ENCODE peak calls at places on chromosome 1, in seven cellular contexts. One of them, this sample, is unnamed.

GRCh38 chr1:221868894-221869293 is 127.0 kb upstream of the DUSP10 start:
- DNase-seq in neural progenitor cell: no peak
- DNase-seq in heart left ventricle: no peak
- DNase-seq in stomach: no peak
- DNase-seq in right lobe of liver: no peak
- DNase-seq in CD8-positive, alpha-beta memory T cell: no peak
- DNase-seq in GM12878: no peak
- DNase-seq in this sample: no peak

GRCh38 chr1:87399264-87399663 is 70.6 kb downstream of the LMO4 start:
- DNase-seq in neural progenitor cell: no peak
- DNase-seq in heart left ventricle: no peak
- DNase-seq in stomach: no peak
- DNase-seq in right lobe of liver: no peak
- DNase-seq in CD8-positive, alpha-beta memory T cell: no peak
- DNase-seq in GM12878: no peak
- DNase-seq in this sample: no peak

GRCh38 chr1:92094595-92094994 is 14.4 kb downstream of the BTBD8 start:
- DNase-seq in neural progenitor cell: no peak
- DNase-seq in heart left ventricle: no peak
- DNase-seq in stomach: no peak
- DNase-seq in right lobe of liver: no peak
- DNase-seq in CD8-positive, alpha-beta memory T cell: no peak
- DNase-seq in GM12878: no peak
- DNase-seq in this sample: no peak

GRCh38 chr1:22791736-22792325 is 81.2 kb downstream of the EPHB2 start:
- DNase-seq in neural progenitor cell: no peak
- DNase-seq in heart left ventricle: no peak
- DNase-seq in stomach: no peak
- DNase-seq in right lobe of liver: no peak
- DNase-seq in CD8-positive, alpha-beta memory T cell: no peak
- DNase-seq in GM12878: no peak
- DNase-seq in this sample: no peak

GRCh38 chr1:27668808-27669723 is 2.9 kb downstream of the IFI6 start:
- DNase-seq in neural progenitor cell: peak; percentile 78
- DNase-seq in heart left ventricle: peak; percentile 71
- DNase-seq in stomach: peak; percentile 86
- DNase-seq in right lobe of liver: peak; percentile 79
- DNase-seq in CD8-positive, alpha-beta memory T cell: peak; percentile 74
- DNase-seq in GM12878: no peak
- DNase-seq in this sample: peak; percentile 92

GRCh38 chr1:240888039-240888786 is 276.3 kb upstream of the GREM2 start:
- DNase-seq in neural progenitor cell: peak; percentile 65
- DNase-seq in heart left ventricle: no peak
- DNase-seq in stomach: peak; percentile 57
- DNase-seq in right lobe of liver: peak; percentile 35
- DNase-seq in CD8-positive, alpha-beta memory T cell: no peak
- DNase-seq in GM12878: no peak
- DNase-seq in this sample: no peak

GRCh38 chr1:108050134-108050533 is 85.2 kb upstream of the VAV3 start:
- DNase-seq in neural progenitor cell: no peak
- DNase-seq in heart left ventricle: peak; percentile 51
- DNase-seq in stomach: no peak
- DNase-seq in right lobe of liver: no peak
- DNase-seq in CD8-positive, alpha-beta memory T cell: no peak
- DNase-seq in GM12878: no peak
- DNase-seq in this sample: peak; percentile 66

GRCh38 chr1:234602334-234603220 is 7.4 kb downstream of the IRF2BP2 start:
- DNase-seq in neural progenitor cell: no peak
- DNase-seq in heart left ventricle: no peak
- DNase-seq in stomach: peak; percentile 43
- DNase-seq in right lobe of liver: no peak
- DNase-seq in CD8-positive, alpha-beta memory T cell: no peak
- DNase-seq in GM12878: no peak
- DNase-seq in this sample: no peak

GRCh38 chr1:204445860-204446412 is 34.3 kb upstream of the PPP1R15B start:
- DNase-seq in neural progenitor cell: peak; percentile 71
- DNase-seq in heart left ventricle: no peak
- DNase-seq in stomach: peak; percentile 64
- DNase-seq in right lobe of liver: no peak
- DNase-seq in CD8-positive, alpha-beta memory T cell: peak; percentile 21
- DNase-seq in GM12878: no peak
- DNase-seq in this sample: peak; percentile 75

GRCh38 chr1:55793856-55794255 is 578.7 kb upstream of the USP24 start:
- DNase-seq in neural progenitor cell: no peak
- DNase-seq in heart left ventricle: no peak
- DNase-seq in stomach: no peak
- DNase-seq in right lobe of liver: no peak
- DNase-seq in CD8-positive, alpha-beta memory T cell: no peak
- DNase-seq in GM12878: no peak
- DNase-seq in this sample: no peak

GRCh38 chr1:59926381-59927243 is at the start of gene CYP2J2:
- DNase-seq in neural progenitor cell: peak; percentile 65
- DNase-seq in heart left ventricle: peak; percentile 86
- DNase-seq in stomach: peak; percentile 70
- DNase-seq in right lobe of liver: peak; percentile 85
- DNase-seq in CD8-positive, alpha-beta memory T cell: no peak
- DNase-seq in GM12878: peak; percentile 4
- DNase-seq in this sample: peak; percentile 81

GRCh38 chr1:192977089-192977706 is 82.0 kb downstream of the UCHL5 start:
- DNase-seq in neural progenitor cell: no peak
- DNase-seq in heart left ventricle: no peak
- DNase-seq in stomach: no peak
- DNase-seq in right lobe of liver: no peak
- DNase-seq in CD8-positive, alpha-beta memory T cell: no peak
- DNase-seq in GM12878: no peak
- DNase-seq in this sample: no peak

GRCh38 chr1:153518562-153518961 is 17.2 kb downstream of the S100A6 start:
- DNase-seq in neural progenitor cell: no peak
- DNase-seq in heart left ventricle: no peak
- DNase-seq in stomach: no peak
- DNase-seq in right lobe of liver: no peak
- DNase-seq in CD8-positive, alpha-beta memory T cell: no peak
- DNase-seq in GM12878: no peak
- DNase-seq in this sample: no peak

GRCh38 chr1:67713071-67713806 is 28.2 kb downstream of the GADD45A start:
- DNase-seq in neural progenitor cell: no peak
- DNase-seq in heart left ventricle: no peak
- DNase-seq in stomach: peak; percentile 64
- DNase-seq in right lobe of liver: no peak
- DNase-seq in CD8-positive, alpha-beta memory T cell: no peak
- DNase-seq in GM12878: no peak
- DNase-seq in this sample: no peak

GRCh38 chr1:154351363-154352068 is 26.2 kb downstream of the ATP8B2 start:
- DNase-seq in neural progenitor cell: no peak
- DNase-seq in heart left ventricle: no peak
- DNase-seq in stomach: peak; percentile 72
- DNase-seq in right lobe of liver: peak; percentile 51
- DNase-seq in CD8-positive, alpha-beta memory T cell: no peak
- DNase-seq in GM12878: no peak
- DNase-seq in this sample: no peak

GRCh38 chr1:12435639-12436344 is 182.2 kb downstream of the DHRS3 start:
- DNase-seq in neural progenitor cell: no peak
- DNase-seq in heart left ventricle: no peak
- DNase-seq in stomach: no peak
- DNase-seq in right lobe of liver: no peak
- DNase-seq in CD8-positive, alpha-beta memory T cell: no peak
- DNase-seq in GM12878: peak; percentile 85
- DNase-seq in this sample: no peak

GRCh38 chr1:52059326-52059725 is 3.2 kb downstream of the BTF3L4 start:
- DNase-seq in neural progenitor cell: no peak
- DNase-seq in heart left ventricle: no peak
- DNase-seq in stomach: no peak
- DNase-seq in right lobe of liver: no peak
- DNase-seq in CD8-positive, alpha-beta memory T cell: no peak
- DNase-seq in GM12878: no peak
- DNase-seq in this sample: no peak

GRCh38 chr1:217009376-217009775 is 286.1 kb upstream of the ESRRG start:
- DNase-seq in neural progenitor cell: no peak
- DNase-seq in heart left ventricle: no peak
- DNase-seq in stomach: no peak
- DNase-seq in right lobe of liver: no peak
- DNase-seq in CD8-positive, alpha-beta memory T cell: no peak
- DNase-seq in GM12878: no peak
- DNase-seq in this sample: no peak

GRCh38 chr1:200029035-200029623 is 1.6 kb downstream of the NR5A2 start:
- DNase-seq in neural progenitor cell: peak; percentile 81
- DNase-seq in heart left ventricle: peak; percentile 42
- DNase-seq in stomach: peak; percentile 49
- DNase-seq in right lobe of liver: peak; percentile 69
- DNase-seq in CD8-positive, alpha-beta memory T cell: no peak
- DNase-seq in GM12878: no peak
- DNase-seq in this sample: peak; percentile 72

GRCh38 chr1:83934550-83934949 is 64.4 kb downstream of the TTLL7 start:
- DNase-seq in neural progenitor cell: no peak
- DNase-seq in heart left ventricle: no peak
- DNase-seq in stomach: no peak
- DNase-seq in right lobe of liver: no peak
- DNase-seq in CD8-positive, alpha-beta memory T cell: no peak
- DNase-seq in GM12878: no peak
- DNase-seq in this sample: no peak
- H3K4me3 ChIP-seq in neural progenitor cell: no peak overlapping the region
- H3K4me3 ChIP-seq in heart left ventricle: no peak overlapping the region
- H3K4me3 ChIP-seq in stomach: no peak overlapping the region
- H3K4me3 ChIP-seq in right lobe of liver: no peak overlapping the region
- H3K4me3 ChIP-seq in CD8-positive, alpha-beta memory T cell: no peak overlapping the region
- H3K4me3 ChIP-seq in GM12878: no peak overlapping the region
- H3K4me3 ChIP-seq in this sample: no peak overlapping the region

GRCh38 chr1:35367914-35368313 is 99.4 kb downstream of the ZMYM4 start:
- DNase-seq in neural progenitor cell: no peak
- DNase-seq in heart left ventricle: no peak
- DNase-seq in stomach: no peak
- DNase-seq in right lobe of liver: no peak
- DNase-seq in CD8-positive, alpha-beta memory T cell: no peak
- DNase-seq in GM12878: no peak
- DNase-seq in this sample: no peak

GRCh38 chr1:35369922-35370671 is 101.6 kb downstream of the ZMYM4 start:
- DNase-seq in neural progenitor cell: peak; percentile 5
- DNase-seq in heart left ventricle: peak; percentile 61
- DNase-seq in stomach: peak; percentile 57
- DNase-seq in right lobe of liver: no peak
- DNase-seq in CD8-positive, alpha-beta memory T cell: no peak
- DNase-seq in GM12878: no peak
- DNase-seq in this sample: no peak

GRCh38 chr1:35371506-35371905 is 103.0 kb downstream of the ZMYM4 start:
- DNase-seq in neural progenitor cell: no peak
- DNase-seq in heart left ventricle: no peak
- DNase-seq in stomach: no peak
- DNase-seq in right lobe of liver: no peak
- DNase-seq in CD8-positive, alpha-beta memory T cell: no peak
- DNase-seq in GM12878: no peak
- DNase-seq in this sample: no peak
- H3K9me3 ChIP-seq in neural progenitor cell: no peaks in the 10 kb centered on the region
- H3K9me3 ChIP-seq in heart left ventricle: no peaks in the 10 kb centered on the region
- H3K9me3 ChIP-seq in stomach: no peaks in the 10 kb centered on the region
- H3K9me3 ChIP-seq in right lobe of liver: no peaks in the 10 kb centered on the region
- H3K9me3 ChIP-seq in CD8-positive, alpha-beta memory T cell: no peaks in the 10 kb centered on the region
- H3K9me3 ChIP-seq in GM12878: no peaks in the 10 kb centered on the region
- H3K9me3 ChIP-seq in this sample: no peaks in the 10 kb centered on the region

GRCh38 chr1:178376008-178376407 is 120.8 kb downstream of the CLEC20A start:
- DNase-seq in neural progenitor cell: no peak
- DNase-seq in heart left ventricle: no peak
- DNase-seq in stomach: no peak
- DNase-seq in right lobe of liver: no peak
- DNase-seq in CD8-positive, alpha-beta memory T cell: no peak
- DNase-seq in GM12878: no peak
- DNase-seq in this sample: no peak
- H3K4me1 ChIP-seq in neural progenitor cell: peaks cover 34% of the 10 kb centered on the region
- H3K4me1 ChIP-seq in heart left ventricle: peaks cover 11% of the 10 kb centered on the region
- H3K4me1 ChIP-seq in stomach: peaks cover 22% of the 10 kb centered on the region
- H3K4me1 ChIP-seq in right lobe of liver: no peaks in the 10 kb centered on the region
- H3K4me1 ChIP-seq in CD8-positive, alpha-beta memory T cell: no peaks in the 10 kb centered on the region
- H3K4me1 ChIP-seq in GM12878: no peaks in the 10 kb centered on the region
- H3K4me1 ChIP-seq in this sample: no peaks in the 10 kb centered on the region

DNA sequence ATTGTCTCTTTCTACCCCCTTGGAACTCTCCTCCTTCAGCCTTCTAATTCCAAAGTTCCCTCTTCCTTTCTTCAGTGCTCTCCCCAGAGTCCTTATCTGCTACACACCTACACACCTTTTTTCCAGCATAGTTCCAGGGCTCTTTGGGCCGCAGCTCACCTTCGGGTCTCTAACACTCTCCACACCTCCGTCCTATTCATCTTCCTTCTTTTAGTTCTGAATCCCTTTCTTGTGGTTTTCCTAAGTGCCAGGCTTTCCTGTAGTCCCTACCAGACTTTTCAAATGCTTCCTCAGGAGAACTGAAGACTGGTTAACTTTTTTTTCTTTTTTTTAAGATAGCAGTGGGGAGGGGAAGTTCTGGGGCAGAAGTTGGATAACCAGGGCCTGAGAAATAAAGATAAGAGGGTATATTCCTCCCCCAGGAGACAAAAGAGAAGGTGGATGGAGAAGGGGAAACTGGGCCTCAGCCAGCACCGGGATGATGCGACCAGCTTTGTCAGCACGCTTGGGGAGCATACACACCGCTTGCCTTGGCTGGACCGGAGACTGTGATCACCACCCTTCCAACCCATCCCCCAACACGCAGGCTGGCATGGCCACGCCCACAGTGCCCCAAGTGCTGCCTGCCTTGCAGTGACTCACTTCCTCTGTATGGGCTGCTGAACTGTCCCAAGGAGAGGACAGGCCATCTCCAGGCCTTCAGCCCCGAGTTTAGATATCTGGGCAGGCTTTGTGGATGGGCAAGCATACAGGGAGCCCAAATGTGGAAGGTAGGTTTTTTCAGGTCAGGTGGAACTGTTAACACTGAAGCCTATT is 2.5 kb upstream of the CERS2 start:
- DNase-seq in neural progenitor cell: peak; percentile 53
- DNase-seq in heart left ventricle: peak; percentile 88
- DNase-seq in stomach: peak; percentile 89
- DNase-seq in right lobe of liver: peak; percentile 92
- DNase-seq in CD8-positive, alpha-beta memory T cell: peak; percentile 57
- DNase-seq in GM12878: no peak
- DNase-seq in this sample: peak; percentile 94
- H3K4me3 ChIP-seq in neural progenitor cell: no peak overlapping the region
- H3K4me3 ChIP-seq in heart left ventricle: no peak overlapping the region
- H3K4me3 ChIP-seq in stomach: no peak overlapping the region
- H3K4me3 ChIP-seq in right lobe of liver: no peak overlapping the region
- H3K4me3 ChIP-seq in CD8-positive, alpha-beta memory T cell: peak overlapping the region; percentile 23
- H3K4me3 ChIP-seq in GM12878: no peak overlapping the region
- H3K4me3 ChIP-seq in this sample: no peak overlapping the region

GRCh38 chr1:106319611-106320010 is 736.9 kb upstream of the PRMT6 start:
- DNase-seq in neural progenitor cell: no peak
- DNase-seq in heart left ventricle: no peak
- DNase-seq in stomach: no peak
- DNase-seq in right lobe of liver: no peak
- DNase-seq in CD8-positive, alpha-beta memory T cell: no peak
- DNase-seq in GM12878: no peak
- DNase-seq in this sample: no peak

DNA sequence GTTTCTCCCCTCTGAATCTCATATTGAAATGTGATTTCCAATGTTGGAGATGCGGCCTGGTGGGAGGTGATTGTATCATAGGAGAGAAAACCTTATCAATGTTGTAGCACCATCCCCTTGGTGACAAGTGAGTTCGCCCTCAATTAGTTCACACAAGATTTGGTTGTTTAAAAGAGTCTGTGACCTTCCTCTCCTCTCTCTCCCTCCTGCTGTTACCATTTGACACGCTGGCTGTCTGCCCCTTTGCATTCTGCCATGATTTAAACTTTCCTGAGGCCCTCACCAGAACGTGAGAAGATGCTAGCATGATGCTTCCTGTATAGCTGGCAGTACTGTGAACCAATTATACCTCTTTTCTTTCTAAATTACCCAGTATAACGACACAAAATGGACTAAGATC is 730.9 kb upstream of the PRMT6 start:
- DNase-seq in neural progenitor cell: no peak
- DNase-seq in heart left ventricle: no peak
- DNase-seq in stomach: no peak
- DNase-seq in right lobe of liver: no peak
- DNase-seq in CD8-positive, alpha-beta memory T cell: no peak
- DNase-seq in GM12878: no peak
- DNase-seq in this sample: no peak
- H3K9me3 ChIP-seq in neural progenitor cell: no peaks in the 10 kb centered on the region
- H3K9me3 ChIP-seq in heart left ventricle: no peaks in the 10 kb centered on the region
- H3K9me3 ChIP-seq in stomach: no peaks in the 10 kb centered on the region
- H3K9me3 ChIP-seq in right lobe of liver: no peaks in the 10 kb centered on the region
- H3K9me3 ChIP-seq in CD8-positive, alpha-beta memory T cell: no peaks in the 10 kb centered on the region
- H3K9me3 ChIP-seq in GM12878: no peaks in the 10 kb centered on the region
- H3K9me3 ChIP-seq in this sample: no peaks in the 10 kb centered on the region